ENCODE peak calls at places on chromosome X, in five cellular contexts. One of them, this sample, is unnamed.

GRCh38 chrX:51837926-51838325 is 55.5 kb upstream of the MAGED1 start:
- DNase-seq in H1: no peak
- DNase-seq in HepG2: no peak
- DNase-seq in K562: no peak
- DNase-seq in GM12878: no peak
- DNase-seq in this sample: no peak

GRCh38 chrX:41621236-41621651 is 67.5 kb upstream of the GPR34 start:
- DNase-seq in K562: peak; percentile 74
- DNase-seq in H1: no peak
- DNase-seq in GM12878: no peak
- DNase-seq in HepG2: no peak
- DNase-seq in this sample: no peak

GRCh38 chrX:40167240-40168182 is 69.8 kb upstream of the BCOR start:
- DNase-seq in K562: peak; percentile 46
- DNase-seq in GM12878: no peak
- DNase-seq in HepG2: no peak
- DNase-seq in H1: no peak
- DNase-seq in this sample: no peak

GRCh38 chrX:118495958-118496762 is 545 bp downstream of the DOCK11 start:
- DNase-seq in GM12878: no peak
- DNase-seq in K562: peak; percentile 60
- DNase-seq in HepG2: no peak
- DNase-seq in H1: no peak
- DNase-seq in this sample: peak; percentile 34

GRCh38 chrX:38898261-38898660 is 97.0 kb downstream of the MID1IP1 start:
- DNase-seq in GM12878: no peak
- DNase-seq in K562: no peak
- DNase-seq in HepG2: no peak
- DNase-seq in H1: no peak
- DNase-seq in this sample: no peak

GRCh38 chrX:23661671-23662070 is 5.6 kb upstream of the PRDX4 start:
- DNase-seq in H1: no peak
- DNase-seq in K562: no peak
- DNase-seq in HepG2: no peak
- DNase-seq in GM12878: no peak
- DNase-seq in this sample: no peak

GRCh38 chrX:74382613-74383012 is 38.7 kb upstream of the SLC16A2 start:
- DNase-seq in HepG2: peak; percentile 29
- DNase-seq in H1: peak; percentile 17
- DNase-seq in GM12878: peak; percentile 3
- DNase-seq in K562: peak; percentile 58
- DNase-seq in this sample: peak; percentile 25

GRCh38 chrX:20498851-20499635 is 232.3 kb upstream of the RPS6KA3 start:
- DNase-seq in HepG2: no peak
- DNase-seq in GM12878: no peak
- DNase-seq in H1: no peak
- DNase-seq in K562: no peak
- DNase-seq in this sample: no peak

GRCh38 chrX:43958529-43958928 is 14.7 kb downstream of the NDP start:
- DNase-seq in K562: peak; percentile 73
- DNase-seq in H1: no peak
- DNase-seq in GM12878: peak; percentile 13
- DNase-seq in HepG2: peak; percentile 72
- DNase-seq in this sample: no peak
- TF ChIP-seq TAF1 in K562: no peak
- TF ChIP-seq TAF1 in H1: no peak
- TF ChIP-seq TAF1 in GM12878: no peak
- TF ChIP-seq TAF1 in HepG2: no peak
- TF ChIP-seq TAF1 in this sample: no peak

GRCh38 chrX:115968436-115969252 is 201.9 kb upstream of the AGTR2 start:
- DNase-seq in GM12878: no peak
- DNase-seq in K562: no peak
- DNase-seq in H1: peak; percentile 82
- DNase-seq in HepG2: no peak
- DNase-seq in this sample: no peak
- TF ChIP-seq TAF1 in GM12878: no peak
- TF ChIP-seq TAF1 in K562: no peak
- TF ChIP-seq TAF1 in H1: peak; percentile 81
- TF ChIP-seq TAF1 in HepG2: no peak
- TF ChIP-seq TAF1 in this sample: no peak

DNA sequence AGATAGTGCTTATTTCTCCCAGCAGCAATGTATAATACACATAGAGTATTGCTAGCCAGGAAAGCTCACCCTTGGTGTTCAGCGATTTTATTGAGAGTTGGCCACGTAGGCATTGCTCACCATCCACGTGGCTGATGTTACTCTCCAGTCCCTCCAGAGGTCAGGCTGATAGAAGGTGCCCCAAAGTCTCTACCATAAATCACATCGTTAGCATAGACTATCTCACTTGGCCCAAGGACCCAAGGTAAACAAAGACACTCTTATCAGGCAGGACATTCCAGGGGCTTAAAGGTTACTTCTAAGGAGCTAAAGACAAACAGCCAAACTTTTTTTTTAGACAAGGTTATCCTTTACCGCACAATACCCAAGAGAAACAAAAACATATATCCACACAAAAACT is 30.3 kb upstream of the RGN start:
- DNase-seq in GM12878: no peak
- DNase-seq in HepG2: no peak
- DNase-seq in K562: peak; percentile 81
- DNase-seq in H1: no peak
- DNase-seq in this sample: no peak
- TF ChIP-seq TAF1 in GM12878: no peak
- TF ChIP-seq TAF1 in HepG2: no peak
- TF ChIP-seq TAF1 in K562: no peak
- TF ChIP-seq TAF1 in H1: no peak
- TF ChIP-seq TAF1 in this sample: no peak

GRCh38 chrX:102845020-102845419 is 92.1 kb upstream of the RAB40AL start:
- DNase-seq in K562: no peak
- DNase-seq in HepG2: no peak
- DNase-seq in H1: no peak
- DNase-seq in GM12878: no peak
- DNase-seq in this sample: no peak
- TF ChIP-seq TAF1 in K562: no peak
- TF ChIP-seq TAF1 in HepG2: no peak
- TF ChIP-seq TAF1 in H1: no peak
- TF ChIP-seq TAF1 in GM12878: no peak
- TF ChIP-seq TAF1 in this sample: no peak

DNA sequence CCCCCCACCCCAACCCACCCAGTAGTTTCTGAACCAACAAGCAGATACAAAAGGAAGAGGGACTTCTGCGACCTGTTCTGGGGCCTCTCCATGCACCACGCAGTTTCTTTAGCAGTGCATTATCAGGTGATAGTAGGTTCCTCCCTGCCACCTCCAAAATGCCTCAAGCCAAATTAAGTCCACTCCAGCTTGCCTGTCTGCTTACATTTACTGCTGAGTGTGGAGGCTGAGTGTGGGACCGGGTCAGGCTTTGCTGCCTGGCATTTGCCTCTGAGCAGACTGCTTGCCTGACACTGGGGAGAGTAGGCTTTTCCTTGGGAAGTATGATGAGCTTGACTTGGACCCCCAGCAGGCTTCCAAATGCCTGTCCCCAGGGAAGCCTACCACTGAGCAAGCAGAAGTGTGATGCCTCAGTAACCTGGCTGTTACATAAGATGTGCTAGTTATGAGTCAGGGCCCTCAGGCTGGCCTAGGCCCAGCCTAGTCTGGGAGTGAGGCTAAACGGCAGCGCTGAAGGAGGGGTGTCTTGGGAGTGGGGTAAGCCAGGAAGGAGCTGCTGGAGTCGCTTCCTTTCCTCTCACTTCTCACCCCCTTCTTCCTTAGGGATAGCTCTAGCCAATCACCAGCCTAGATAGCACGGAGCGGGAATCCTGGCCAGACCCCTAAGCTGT is 9.0 kb downstream of the TSC22D3 start:
- DNase-seq in H1: no peak
- DNase-seq in K562: no peak
- DNase-seq in HepG2: no peak
- DNase-seq in GM12878: no peak
- DNase-seq in this sample: no peak
- TF ChIP-seq TAF1 in H1: no peak
- TF ChIP-seq TAF1 in K562: no peak
- TF ChIP-seq TAF1 in HepG2: no peak
- TF ChIP-seq TAF1 in GM12878: no peak
- TF ChIP-seq TAF1 in this sample: no peak

This sample was measured in GM12892.